ENCODE peak calls at places on chromosomes 11 and 22, in seven cellular contexts. S is DND-41; P is spleen; M is tibial artery; F is neuronal stem cell; Q is mammary epithelial cell; B is CD8-positive, alpha-beta T cell. K is an unnamed sample.
A peak's percentile ranks its signal among the peaks of the same experiment; 100 is the strongest.

GRCh38 chr11:18700375-18700774 is 1.8 kb downstream of the TMEM86A start:
- DNase-seq in S (peak; percentile 46), P (no peak), M (no peak), F (no peak), Q (peak; percentile 73), B (no peak), K (no peak)

GRCh38 chr22:49324527-49325491 is 502.9 kb downstream of the BRD1 start:
- DNase-seq in S (peak; percentile 13), P (peak; percentile 63), M (no peak), F (no peak), Q (no peak), B (no peak), K (no peak)

GRCh38 chr11:64713781-64714363 is 9.1 kb downstream of the NRXN2 start:
- DNase-seq in S (no peak), P (no peak), M (no peak), F (no peak), Q (no peak), B (no peak), K (no peak)

GRCh38 chr11:122784325-122785155 is 53.8 kb upstream of the CRTAM start:
- DNase-seq in S (no peak), P (no peak), M (peak; percentile 83), F (no peak), Q (peak; percentile 92), B (no peak), K (peak; percentile 71)

GRCh38 chr11:129077191-129077590 is 114.9 kb downstream of the ARHGAP32 start:
- DNase-seq in S (no peak), P (peak; percentile 47), M (no peak), F (no peak), Q (no peak), B (no peak), K (no peak)

GRCh38 chr22:26714971-26715370 is 57.6 kb downstream of the MIAT start:
- DNase-seq in S (no peak), P (no peak), M (no peak), F (no peak), Q (no peak), B (no peak), K (no peak)

GRCh38 chr11:76493626-76494539 is 49.1 kb downstream of the EMSY start:
- DNase-seq in S (no peak), P (no peak), M (no peak), F (no peak), Q (no peak), B (no peak), K (no peak)

GRCh38 chr11:92380882-92381281 is 156.3 kb downstream of the FAT3 start:
- DNase-seq in S (no peak), P (no peak), M (no peak), F (no peak), Q (peak; percentile 73), B (no peak), K (no peak)

GRCh38 chr11:90446207-90446606 is 223.4 kb upstream of the CHORDC1 start:
- DNase-seq in S (no peak), P (no peak), M (no peak), F (no peak), Q (no peak), B (no peak), K (no peak)

GRCh38 chr22:35044607-35045390 is 21.2 kb upstream of the ISX start:
- DNase-seq in S (no peak), P (no peak), M (no peak), F (no peak), Q (peak; percentile 15), B (no peak), K (no peak)

GRCh38 chr11:123838659-123839058 is 32.5 kb upstream of the OR6M1 start:
- DNase-seq in S (no peak), P (no peak), M (no peak), F (no peak), Q (no peak), B (no peak), K (no peak)

GRCh38 chr11:2085251-2086066 is 53.7 kb downstream of the IGF2 start:
- DNase-seq in S (no peak), P (peak; percentile 51), M (peak; percentile 14), F (no peak), Q (no peak), B (no peak), K (no peak)

GRCh38 chr22:35889071-35889470 is 139.6 kb downstream of the RBFOX2 start:
- DNase-seq in S (no peak), P (no peak), M (no peak), F (no peak), Q (no peak), B (no peak), K (no peak)

GRCh38 chr11:70203749-70204465 is 811 bp downstream of the FADD start:
- DNase-seq in S (peak; percentile 80), P (peak; percentile 85), M (peak; percentile 62), F (no peak), Q (peak; percentile 90), B (peak; percentile 82), K (no peak)

GRCh38 chr11:134665571-134666268 is 253.7 kb upstream of the B3GAT1 start:
- DNase-seq in S (peak; percentile 9), P (no peak), M (no peak), F (no peak), Q (no peak), B (no peak), K (no peak)

GRCh38 chr11:65392186-65392829 is 5.9 kb downstream of the FRMD8 start:
- DNase-seq in S (no peak), P (no peak), M (no peak), F (no peak), Q (no peak), B (no peak), K (no peak)

GRCh38 chr11:1218256-1218787 is 4.5 kb upstream of the MUC5B start:
- DNase-seq in S (no peak), P (peak; percentile 62), M (no peak), F (no peak), Q (no peak), B (no peak), K (no peak)

GRCh38 chr11:73205666-73206343 is 12.3 kb upstream of the P2RY2 start:
- DNase-seq in S (no peak), P (no peak), M (no peak), F (no peak), Q (no peak), B (no peak), K (peak; percentile 8)

GRCh38 chr11:93814966-93815633 is 31.0 kb downstream of the MED17 start:
- DNase-seq in S (no peak), P (no peak), M (no peak), F (no peak), Q (no peak), B (no peak), K (no peak)

GRCh38 chr11:72582206-72583176 is 91.7 kb downstream of the PDE2A start:
- DNase-seq in S (no peak), P (peak; percentile 66), M (no peak), F (no peak), Q (no peak), B (no peak), K (no peak)

GRCh38 chr11:70505331-70505731 is 107.0 kb downstream of the CTTN start:
- DNase-seq in S (no peak), P (peak; percentile 54), M (no peak), F (no peak), Q (no peak), B (no peak), K (no peak)

GRCh38 chr11:66311470-66311964 is 5.3 kb downstream of the CD248 start:
- DNase-seq in S (no peak), P (no peak), M (no peak), F (no peak), Q (no peak), B (no peak), K (no peak)

GRCh38 chr11:104163100-104164027 is 583 bp downstream of the PDGFD start:
- DNase-seq in S (no peak), P (peak; percentile 56), M (peak; percentile 31), F (peak; percentile 11), Q (peak; percentile 35), B (no peak), K (peak; percentile 64)

GRCh38 chr22:41863472-41863871 is 30.6 kb downstream of the SREBF2 start:
- DNase-seq in S (no peak), P (no peak), M (no peak), F (no peak), Q (no peak), B (no peak), K (no peak)

GRCh38 chr11:66142370-66143263 is 72.5 kb downstream of the PACS1 start:
- DNase-seq in S (no peak), P (no peak), M (no peak), F (no peak), Q (peak; percentile 84), B (no peak), K (no peak)

GRCh38 chr11:120222916-120223315 is 12.1 kb downstream of the OAF start:
- DNase-seq in S (no peak), P (peak; percentile 67), M (no peak), F (no peak), Q (no peak), B (no peak), K (no peak)

GRCh38 chr11:120224872-120225371 is 14.1 kb downstream of the OAF start:
- DNase-seq in S (no peak), P (peak; percentile 83), M (no peak), F (no peak), Q (no peak), B (no peak), K (no peak)

GRCh38 chr11:120223793-120224192 is 13.0 kb downstream of the OAF start:
- DNase-seq in S (no peak), P (peak; percentile 22), M (no peak), F (no peak), Q (no peak), B (no peak), K (no peak)

GRCh38 chr11:120225372-120225909 is 14.5 kb upstream of the POU2F3 start:
- DNase-seq in S (no peak), P (peak; percentile 79), M (no peak), F (no peak), Q (no peak), B (no peak), K (no peak)

DNA sequence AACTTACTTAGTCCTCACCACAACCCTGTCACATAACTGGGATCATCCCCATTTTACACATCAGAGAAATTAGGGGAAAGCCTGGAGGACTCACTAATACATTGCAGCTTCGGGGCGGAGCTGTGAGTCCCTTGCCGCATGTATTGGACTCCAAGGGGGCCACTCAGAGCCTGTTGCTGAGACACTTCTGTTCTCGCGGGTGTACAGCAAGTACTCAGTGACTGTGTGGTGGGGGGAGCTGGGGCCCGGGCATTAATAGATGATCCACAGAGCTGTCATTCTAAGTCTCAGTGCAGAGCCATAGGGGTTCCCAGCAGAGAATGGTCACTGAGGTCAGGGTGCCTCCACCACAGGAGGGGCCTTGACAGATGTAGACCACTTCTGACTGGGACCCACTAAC is 13.6 kb downstream of the OAF start:
- DNase-seq in S (no peak), P (peak; percentile 46), M (no peak), F (no peak), Q (no peak), B (no peak), K (no peak)
- H3K4me1 ChIP-seq in S (no peaks in the 10 kb centered on the region), P (peaks cover 15% of the 10 kb centered on the region), M (no peaks in the 10 kb centered on the region), F (peaks cover 17% of the 10 kb centered on the region), Q (no peaks in the 10 kb centered on the region), B (peaks cover 6% of the 10 kb centered on the region), K (no peaks in the 10 kb centered on the region)

GRCh38 chr11:124894606-124895430 is 2.8 kb downstream of the ROBO4 start:
- DNase-seq in S (no peak), P (no peak), M (no peak), F (no peak), Q (no peak), B (no peak), K (no peak)
- H3K27ac ChIP-seq in S (no peak overlapping the region), P (no peak overlapping the region), M (no peak overlapping the region), F (no peak overlapping the region), Q (no peak overlapping the region), B (no peak overlapping the region), K (no peak overlapping the region)

GRCh38 chr11:117044287-117045035 is 53.8 kb downstream of the SIK3 start:
- DNase-seq in S (no peak), P (no peak), M (no peak), F (no peak), Q (peak; percentile 59), B (no peak), K (no peak)
- H3K4me1 ChIP-seq in S (no peaks in the 10 kb centered on the region), P (peaks cover 5% of the 10 kb centered on the region), M (peaks cover 24% of the 10 kb centered on the region), F (peaks cover 2% of the 10 kb centered on the region), Q (peaks cover 34% of the 10 kb centered on the region), B (peaks cover 6% of the 10 kb centered on the region), K (peaks cover 8% of the 10 kb centered on the region)

GRCh38 chr22:38271101-38271500 is 1.7 kb downstream of the TMEM184B start:
- DNase-seq in S (no peak), P (no peak), M (no peak), F (no peak), Q (no peak), B (no peak), K (no peak)
- H3K27ac ChIP-seq in S (no peak overlapping the region), P (no peak overlapping the region), M (peak overlapping the region; percentile 96), F (no peak overlapping the region), Q (no peak overlapping the region), B (no peak overlapping the region), K (peak overlapping the region; percentile 96)

K was measured in ascending aorta.